ENCODE peak calls at places on chromosomes 6 and 20, in four cellular contexts. N is GM12878, C is H1, V is endothelial cell of umbilical vein. X is an unnamed sample.

GRCh38 chr6:165834613-165835259 is 171.7 kb upstream of the PDE10A start:
- DNase-seq in N (no peak), C (no peak), V (no peak), X (peak; percentile 98)

GRCh38 chr6:2967936-2968335 is 3.4 kb downstream of the SERPINB6 start:
- DNase-seq in N (no peak), C (no peak), V (no peak), X (no peak)

GRCh38 chr20:709421-709820 is 33.8 kb upstream of the SCRT2 start:
- DNase-seq in N (no peak), C (no peak), V (no peak), X (no peak)

GRCh38 chr6:17971128-17972073 is 16.0 kb downstream of the KIF13A start:
- DNase-seq in N (no peak), C (no peak), V (peak; percentile 41), X (no peak)

GRCh38 chr20:61589055-61589385 is 337.0 kb downstream of the CDH4 start:
- DNase-seq in N (no peak), C (no peak), V (no peak), X (no peak)

GRCh38 chr6:167153523-167153959 is 4.2 kb downstream of the GPR31 start:
- DNase-seq in N (peak; percentile 78), C (no peak), V (peak; percentile 35), X (no peak)

GRCh38 chr20:1334370-1334731 is 5.4 kb upstream of the SDCBP2 start:
- DNase-seq in N (no peak), C (peak; percentile 24), V (no peak), X (no peak)

GRCh38 chr6:3414704-3415453 is 42.0 kb downstream of the SLC22A23 start:
- DNase-seq in N (no peak), C (no peak), V (no peak), X (peak; percentile 65)

GRCh38 chr20:54122189-54122588 is 51.6 kb downstream of the CYP24A1 start:
- DNase-seq in N (no peak), C (no peak), V (no peak), X (no peak)

GRCh38 chr20:54122681-54123586 is 50.9 kb downstream of the CYP24A1 start:
- DNase-seq in N (no peak), C (no peak), V (no peak), X (no peak)

GRCh38 chr20:54119744-54120143 is 49.4 kb upstream of the BCAS1 start:
- DNase-seq in N (no peak), C (no peak), V (no peak), X (no peak)

GRCh38 chr20:54126809-54127655 is 46.8 kb downstream of the CYP24A1 start:
- DNase-seq in N (no peak), C (no peak), V (no peak), X (no peak)

GRCh38 chr20:54123587-54124180 is 50.1 kb downstream of the CYP24A1 start:
- DNase-seq in N (no peak), C (peak; percentile 51), V (no peak), X (peak; percentile 81)
- H3K4me1 ChIP-seq in N (no peaks in the 10 kb centered on the region), C (peaks cover 4% of the 10 kb centered on the region), V (no peaks in the 10 kb centered on the region), X (peaks cover 13% of the 10 kb centered on the region)

GRCh38 chr20:44746367-44747165 is 901 bp downstream of the KCNK15 start:
- DNase-seq in N (no peak), C (no peak), V (no peak), X (no peak)

GRCh38 chr20:44745122-44745521 is 543 bp upstream of the KCNK15 start:
- DNase-seq in N (no peak), C (no peak), V (no peak), X (no peak)

GRCh38 chr20:44743916-44744655 is 1.6 kb upstream of the KCNK15 start:
- DNase-seq in N (no peak), C (no peak), V (no peak), X (no peak)

GRCh38 chr20:44747166-44748004 is 1.7 kb downstream of the KCNK15 start:
- DNase-seq in N (no peak), C (peak; percentile 95), V (peak; percentile 63), X (peak; percentile 85)

GRCh38 chr20:44745560-44746366 is at the start of gene KCNK15:
- DNase-seq in N (no peak), C (peak; percentile 63), V (no peak), X (peak; percentile 28)
- TF ChIP-seq POLR2A in N (no peak), C (no peak), V (no peak), X (no peak)

DNA sequence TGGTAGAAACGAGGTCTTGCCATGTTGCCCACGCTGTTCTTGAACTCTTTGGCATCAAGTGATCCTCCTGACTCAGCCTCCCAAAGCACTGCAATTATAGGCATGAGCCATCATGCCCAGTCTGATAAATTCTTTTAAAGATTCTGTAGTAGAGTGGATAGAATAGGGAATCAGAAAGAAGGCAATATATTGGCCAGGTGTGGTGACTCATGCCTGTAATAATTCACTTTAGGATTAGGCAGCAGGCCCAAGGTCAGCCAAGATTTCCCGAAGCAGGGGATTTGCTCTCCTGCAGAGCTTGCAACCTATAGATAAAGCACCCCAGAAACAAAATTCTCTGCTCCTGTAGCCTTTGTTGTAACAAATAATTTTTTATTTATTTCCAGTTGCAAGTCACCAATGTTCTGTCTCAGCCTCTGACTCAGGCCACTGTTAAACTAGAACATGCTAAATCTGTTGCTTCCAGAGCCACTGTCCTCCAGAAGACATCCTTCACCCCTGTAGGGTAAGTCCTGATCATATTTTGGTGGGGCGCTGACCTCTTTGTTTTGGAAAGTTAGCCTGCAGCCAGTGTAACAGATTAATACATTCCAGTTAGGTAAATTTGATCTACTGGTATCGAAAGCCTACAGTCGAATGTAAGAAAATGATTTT is 30.4 kb upstream of the MROH8 start:
- DNase-seq in N (no peak), C (no peak), V (no peak), X (no peak)
- TF ChIP-seq CTCF in N (no peak), C (no peak), V (no peak), X (no peak)

DNA sequence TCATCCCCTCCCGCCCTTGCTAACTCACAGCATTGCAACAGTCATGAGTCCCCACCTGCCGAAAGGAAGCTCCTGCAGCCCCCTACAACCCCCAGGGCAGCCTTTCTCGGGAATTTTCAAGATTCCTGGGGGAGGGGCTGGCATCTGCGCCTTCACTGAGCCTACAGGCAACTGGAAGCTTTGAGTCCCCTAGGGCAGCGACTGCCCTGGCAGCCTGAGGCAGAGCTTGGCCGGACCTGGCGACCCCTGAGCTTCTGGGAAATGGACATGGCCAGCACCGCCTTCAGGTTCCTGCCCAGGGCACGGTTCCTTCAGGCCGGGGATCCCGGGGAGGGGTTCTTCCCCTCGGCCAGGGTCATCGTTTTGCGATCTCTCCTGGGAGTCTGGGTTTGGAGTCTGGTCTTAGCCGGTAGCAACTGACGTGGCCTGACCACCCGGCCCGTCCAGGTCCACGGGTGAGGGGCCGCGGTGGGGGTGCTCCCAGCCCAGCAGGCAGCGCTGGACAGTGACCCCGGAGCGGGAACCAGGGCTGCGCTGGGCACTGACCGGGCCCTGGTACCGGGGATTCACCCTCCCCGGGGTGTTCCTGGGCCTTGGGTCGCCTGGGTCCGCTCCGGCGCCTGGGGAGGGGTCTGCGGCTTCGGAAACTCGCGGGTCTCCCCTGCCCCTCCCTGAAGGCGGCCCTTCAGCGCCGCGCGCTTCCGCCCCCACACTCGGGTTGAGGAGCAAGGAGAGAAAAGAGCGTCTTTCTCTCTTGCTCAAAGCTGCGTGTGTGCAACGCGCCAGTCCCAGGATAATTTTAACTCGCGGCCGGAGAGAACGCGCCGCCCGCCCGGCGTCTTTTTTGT is 595 bp upstream of the COL9A3 start:
- DNase-seq in N (no peak), C (peak; percentile 84), V (no peak), X (no peak)
- H3K4me1 ChIP-seq in N (no peaks in the 10 kb centered on the region), C (peaks cover 15% of the 10 kb centered on the region), V (peaks cover 18% of the 10 kb centered on the region), X (peaks cover 20% of the 10 kb centered on the region)

GRCh38 chr6:28922841-28923317 is 906 bp downstream of the TRIM27 start:
- DNase-seq in N (no peak), C (peak; percentile 56), V (peak; percentile 77), X (no peak)
- TF ChIP-seq POLR2A in N (no peak), C (no peak), V (peak; percentile 90), X (no peak)

GRCh38 chr6:145135702-145136101 is 599.6 kb downstream of the EPM2A start:
- DNase-seq in N (no peak), C (no peak), V (no peak), X (no peak)

GRCh38 chr6:145139451-145139850 is 595.9 kb downstream of the EPM2A start:
- DNase-seq in N (no peak), C (no peak), V (no peak), X (no peak)

GRCh38 chr6:145138469-145139185 is 596.7 kb downstream of the EPM2A start:
- DNase-seq in N (no peak), C (no peak), V (no peak), X (no peak)

GRCh38 chr6:145139895-145140294 is 595.4 kb downstream of the EPM2A start:
- DNase-seq in N (no peak), C (no peak), V (no peak), X (no peak)

GRCh38 chr6:145137425-145137824 is 597.9 kb downstream of the EPM2A start:
- DNase-seq in N (no peak), C (no peak), V (peak; percentile 29), X (no peak)
- TF ChIP-seq CTCF in N (no peak), C (peak; percentile 28), V (no peak), X (no peak)

GRCh38 chr20:2680046-2680445 is 12.5 kb upstream of the EBF4 start:
- DNase-seq in N (no peak), C (no peak), V (no peak), X (no peak)
- H3K4me1 ChIP-seq in N (no peaks in the 10 kb centered on the region), C (no peaks in the 10 kb centered on the region), V (no peaks in the 10 kb centered on the region), X (no peaks in the 10 kb centered on the region)